ENCODE peak calls at places on chromosome 14, in five cellular contexts. H is CD8-positive, alpha-beta T cell; X is right lobe of liver; O is right cardiac atrium; I is ovary. D is an unnamed sample.
A peak's percentile ranks its signal among the peaks of the same experiment; 100 is the strongest.

GRCh38 chr14:90661881-90662280 is 154.3 kb downstream of the TTC7B start:
- DNase-seq in X (no peak), I (no peak), H (no peak), O (no peak), D (no peak)

GRCh38 chr14:102805941-102806340 is 28.7 kb downstream of the TRAF3 start:
- DNase-seq in O (no peak), I (no peak), H (no peak), X (no peak), D (no peak)

GRCh38 chr14:96380735-96381134 is 11.2 kb upstream of the AK7 start:
- DNase-seq in O (no peak), I (no peak), X (no peak), H (no peak), D (no peak)

GRCh38 chr14:78917462-78917861 is 747.3 kb downstream of the NRXN3 start:
- DNase-seq in O (no peak), H (no peak), X (no peak), I (no peak), D (no peak)

GRCh38 chr14:94180655-94181271 is 6.6 kb downstream of the PPP4R4 start:
- DNase-seq in O (no peak), X (no peak), I (no peak), H (peak; percentile 32), D (no peak)

GRCh38 chr14:48970995-48971394 is 615.2 kb downstream of the RPS29 start:
- DNase-seq in X (no peak), I (no peak), H (no peak), O (no peak), D (no peak)

GRCh38 chr14:72401632-72402428 is 469.6 kb downstream of the RGS6 start:
- DNase-seq in X (no peak), I (no peak), H (peak; percentile 23), O (no peak), D (no peak)

GRCh38 chr14:79037593-79037992 is 867.4 kb downstream of the NRXN3 start:
- DNase-seq in O (no peak), X (no peak), I (no peak), H (no peak), D (no peak)

GRCh38 chr14:36874396-36875138 is 212.9 kb downstream of the PAX9 start:
- DNase-seq in X (no peak), I (no peak), O (no peak), H (no peak), D (no peak)

GRCh38 chr14:66974397-66975025 is 214.7 kb upstream of the GARIN2 start:
- DNase-seq in H (no peak), O (no peak), X (no peak), I (no peak), D (no peak)

GRCh38 chr14:104680806-104681688 is 8.4 kb upstream of the INF2 start:
- DNase-seq in X (peak; percentile 80), H (no peak), I (peak; percentile 37), O (peak; percentile 76), D (peak; percentile 87)
- H3K4me1 ChIP-seq in X (no peaks in the 10 kb centered on the region), H (peaks cover 23% of the 10 kb centered on the region), I (peaks cover 21% of the 10 kb centered on the region), O (peaks cover 16% of the 10 kb centered on the region), D (peaks cover 60% of the 10 kb centered on the region)

DNA sequence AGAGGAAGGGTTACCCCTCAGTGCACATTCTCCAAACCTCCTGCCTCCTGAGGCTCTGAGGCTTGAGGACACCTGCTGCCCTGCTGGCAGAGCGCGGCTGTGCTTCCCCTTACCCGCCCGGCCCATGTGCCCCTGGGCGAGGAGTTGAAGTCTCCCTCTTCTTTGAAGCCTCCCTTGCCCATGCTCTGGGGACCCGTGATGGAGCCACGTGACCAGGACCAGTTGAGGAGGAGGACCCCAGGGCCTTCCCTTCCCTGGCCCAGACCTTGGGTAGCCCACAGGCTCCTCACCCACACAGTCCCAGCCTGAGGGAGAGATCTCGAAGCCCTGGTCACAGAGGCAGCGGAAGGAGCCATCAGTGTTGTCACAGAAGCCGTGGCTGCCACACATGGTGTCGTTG is 12.8 kb downstream of the ISCA2 start:
- DNase-seq in O (peak; percentile 40), X (no peak), H (no peak), I (no peak), D (no peak)
- H3K4me1 ChIP-seq in O (no peaks in the 10 kb centered on the region), X (no peaks in the 10 kb centered on the region), H (no peaks in the 10 kb centered on the region), I (peaks cover 3% of the 10 kb centered on the region), D (peaks cover 4% of the 10 kb centered on the region)

GRCh38 chr14:98169170-98169587 is 1102.8 kb downstream of the BCL11B start:
- DNase-seq in H (no peak), X (no peak), O (no peak), I (no peak), D (no peak)

GRCh38 chr14:98168196-98168985 is 1103.6 kb downstream of the BCL11B start:
- DNase-seq in I (no peak), X (no peak), H (no peak), O (no peak), D (no peak)

GRCh38 chr14:98167702-98168101 is 1104.3 kb downstream of the BCL11B start:
- DNase-seq in H (peak; percentile 43), O (no peak), X (no peak), I (no peak), D (no peak)

GRCh38 chr14:98170580-98170979 is 1101.4 kb downstream of the BCL11B start:
- DNase-seq in X (no peak), H (no peak), O (no peak), I (no peak), D (no peak)

GRCh38 chr14:98167253-98167652 is 1104.7 kb downstream of the BCL11B start:
- DNase-seq in O (no peak), H (no peak), X (no peak), I (no peak), D (no peak)
- H3K4me1 ChIP-seq in O (no peaks in the 10 kb centered on the region), H (peaks cover 75% of the 10 kb centered on the region), X (no peaks in the 10 kb centered on the region), I (no peaks in the 10 kb centered on the region), D (no peaks in the 10 kb centered on the region)

GRCh38 chr14:105092124-105092911 is 27.1 kb upstream of the GPR132 start:
- DNase-seq in I (peak; percentile 59), H (no peak), O (no peak), X (peak; percentile 47), D (peak; percentile 46)
- H3K4me1 ChIP-seq in I (peaks cover 12% of the 10 kb centered on the region), H (peaks cover 32% of the 10 kb centered on the region), O (no peaks in the 10 kb centered on the region), X (peaks cover 2% of the 10 kb centered on the region), D (peaks cover 64% of the 10 kb centered on the region)

DNA sequence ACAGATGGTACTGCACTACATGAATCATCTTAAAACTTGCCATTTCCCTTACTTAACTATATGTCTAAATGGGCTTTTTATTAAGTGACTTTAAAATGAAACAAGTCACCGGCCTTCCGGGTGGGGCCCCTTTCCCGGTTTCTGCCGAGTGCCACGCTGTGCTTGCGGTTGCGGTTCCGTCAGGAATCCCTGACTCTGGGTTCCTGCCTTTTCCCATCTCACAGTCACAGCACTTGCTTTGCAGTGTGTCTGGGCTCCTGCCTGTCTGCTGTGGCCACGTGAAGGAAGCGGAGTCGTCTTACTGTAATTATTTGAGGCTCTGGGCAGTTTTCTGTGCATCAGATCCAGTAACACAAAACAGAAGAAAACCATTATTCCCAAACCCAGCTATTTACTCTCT is 44.0 kb upstream of the FRMD6 start:
- DNase-seq in I (no peak), O (no peak), H (no peak), X (no peak), D (no peak)
- H3K4me1 ChIP-seq in I (peaks cover 1% of the 10 kb centered on the region), O (no peaks in the 10 kb centered on the region), H (no peaks in the 10 kb centered on the region), X (no peaks in the 10 kb centered on the region), D (no peaks in the 10 kb centered on the region)

GRCh38 chr14:22583994-22584393 is 5.0 kb downstream of the DAD1 start:
- DNase-seq in H (no peak), I (no peak), O (no peak), X (no peak), D (no peak)
- H3K4me1 ChIP-seq in H (peaks cover 50% of the 10 kb centered on the region), I (peaks cover 9% of the 10 kb centered on the region), O (no peaks in the 10 kb centered on the region), X (no peaks in the 10 kb centered on the region), D (peaks cover 52% of the 10 kb centered on the region)

GRCh38 chr14:61350427-61350826 is 29.0 kb downstream of the PRKCH start:
- DNase-seq in O (no peak), H (peak; percentile 45), X (no peak), I (no peak), D (no peak)

GRCh38 chr14:61346793-61347192 is 25.4 kb downstream of the PRKCH start:
- DNase-seq in H (no peak), I (no peak), X (no peak), O (no peak), D (no peak)

GRCh38 chr14:61346221-61346620 is 24.8 kb downstream of the PRKCH start:
- DNase-seq in O (no peak), I (no peak), H (no peak), X (no peak), D (no peak)

GRCh38 chr14:61345144-61345482 is 23.7 kb downstream of the PRKCH start:
- DNase-seq in I (no peak), X (no peak), H (no peak), O (no peak), D (no peak)

DNA sequence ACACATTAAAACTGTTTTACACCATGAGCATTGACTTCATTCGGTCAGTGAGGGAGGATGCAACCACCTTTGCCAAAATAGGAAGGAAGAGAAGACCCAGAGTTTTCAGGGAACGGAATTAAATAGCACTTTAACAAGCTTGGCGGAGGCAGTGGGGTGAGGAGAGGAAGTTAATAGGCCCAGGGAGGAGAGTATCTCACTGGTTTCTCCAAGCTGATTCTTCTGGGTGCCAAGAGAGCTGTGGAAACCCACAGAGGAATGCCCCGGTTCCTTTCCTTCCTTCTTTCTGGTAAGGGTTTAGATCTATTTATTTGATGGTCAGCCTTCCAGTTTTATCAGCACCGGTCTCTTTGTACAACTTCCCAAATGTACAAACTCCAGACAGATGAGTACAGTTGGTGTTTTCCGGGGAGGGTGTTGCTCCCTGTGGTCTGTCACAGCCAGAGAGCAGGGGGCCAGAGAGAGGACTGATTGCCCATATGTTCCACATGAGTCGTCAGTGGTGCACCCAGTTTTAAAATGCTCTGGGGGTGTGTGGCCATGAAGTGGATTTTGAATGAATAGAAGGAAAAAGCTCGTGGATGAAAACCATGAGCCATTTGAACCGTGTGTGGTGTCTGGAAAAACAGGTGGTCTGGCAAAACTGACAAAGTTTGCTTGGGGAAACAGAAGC is 26.5 kb downstream of the PRKCH start:
- DNase-seq in I (no peak), O (no peak), X (no peak), H (no peak), D (no peak)
- H3K4me1 ChIP-seq in I (no peaks in the 10 kb centered on the region), O (peaks cover 12% of the 10 kb centered on the region), X (no peaks in the 10 kb centered on the region), H (peaks cover 98% of the 10 kb centered on the region), D (no peaks in the 10 kb centered on the region)

GRCh38 chr14:93042968-93043940 is 72.5 kb downstream of the ITPK1 start:
- DNase-seq in O (peak; percentile 85), I (no peak), H (no peak), X (peak; percentile 80), D (peak; percentile 93)
- H3K4me1 ChIP-seq in O (peaks cover 35% of the 10 kb centered on the region), I (peaks cover 3% of the 10 kb centered on the region), H (peaks cover 59% of the 10 kb centered on the region), X (no peaks in the 10 kb centered on the region), D (peaks cover 93% of the 10 kb centered on the region)

D was measured in stomach.